ENCODE peak calls at places on chromosomes 11 and 22, in seven cellular contexts. L is brain microvascular endothelial cell, B is OCI-LY7, A is fibroblast of lung, U is H9, C is transverse colon, H is B cell. P is an unnamed sample.

GRCh38 chr11:58505849-58506248 is 2.1 kb downstream of the OR5B21 start:
- DNase-seq in L (no peak), B (no peak), A (no peak), U (no peak), C (no peak), H (no peak), P (no peak)

GRCh38 chr11:76782526-76783293 is 446 bp upstream of the TSKU start:
- DNase-seq in L (peak), B (peak), A (peak), U (peak), C (peak), H (no peak), P (peak)

GRCh38 chr11:102685311-102685710 is 20.3 kb downstream of the MMP27 start:
- DNase-seq in L (no peak), B (no peak), A (no peak), U (no peak), C (no peak), H (no peak), P (no peak)

GRCh38 chr11:31872074-31872440 is 60.9 kb upstream of the PAX6 start:
- DNase-seq in L (no peak), B (no peak), A (no peak), U (no peak), C (no peak), H (no peak), P (no peak)

GRCh38 chr11:80379620-80380278 is 938.9 kb upstream of the TENM4 start:
- DNase-seq in L (no peak), B (no peak), A (no peak), U (no peak), C (no peak), H (no peak), P (no peak)

GRCh38 chr11:103648670-103649400 is 387.6 kb upstream of the DDI1 start:
- DNase-seq in L (peak), B (no peak), A (no peak), U (no peak), C (no peak), H (no peak), P (no peak)

GRCh38 chr11:100561325-100561724 is 125.8 kb upstream of the ARHGAP42 start:
- DNase-seq in L (no peak), B (no peak), A (no peak), U (no peak), C (no peak), H (no peak), P (no peak)

GRCh38 chr11:93329936-93330445 is 551 bp upstream of the DEUP1 start:
- DNase-seq in L (no peak), B (no peak), A (peak), U (peak), C (no peak), H (no peak), P (no peak)

GRCh38 chr22:37126383-37126782 is 16.9 kb upstream of the TMPRSS6 start:
- DNase-seq in L (no peak), B (no peak), A (no peak), U (peak), C (no peak), H (no peak), P (peak)

GRCh38 chr22:27507935-27508504 is 293.5 kb downstream of the MN1 start:
- DNase-seq in L (no peak), B (peak), A (no peak), U (no peak), C (no peak), H (no peak), P (no peak)

GRCh38 chr11:122108192-122108799 is 7.7 kb downstream of the BLID start:
- DNase-seq in L (peak), B (peak), A (peak), U (peak), C (no peak), H (no peak), P (no peak)

GRCh38 chr11:77107950-77108349 is 5.3 kb downstream of the OMP start:
- DNase-seq in L (peak), B (no peak), A (peak), U (no peak), C (peak), H (no peak), P (no peak)

GRCh38 chr11:46272816-46273427 is 4.5 kb upstream of the CREB3L1 start:
- DNase-seq in L (no peak), B (no peak), A (peak), U (no peak), C (peak), H (no peak), P (no peak)

GRCh38 chr11:130442728-130443127 is 5.7 kb upstream of the ADAMTS15 start:
- DNase-seq in L (no peak), B (no peak), A (peak), U (no peak), C (no peak), H (no peak), P (no peak)

GRCh38 chr22:35991168-35991567 is 37.5 kb downstream of the RBFOX2 start:
- DNase-seq in L (no peak), B (no peak), A (peak), U (no peak), C (no peak), H (no peak), P (no peak)

GRCh38 chr11:59611570-59612565 is 3.7 kb downstream of the OSBP start:
- DNase-seq in L (no peak), B (no peak), A (no peak), U (no peak), C (peak), H (no peak), P (no peak)

GRCh38 chr11:2708151-2708581 is 8.4 kb upstream of the KCNQ1OT1 start:
- DNase-seq in L (no peak), B (no peak), A (no peak), U (no peak), C (no peak), H (no peak), P (no peak)

GRCh38 chr11:3181722-3182461 is 16.8 kb upstream of the OSBPL5 start:
- DNase-seq in L (no peak), B (no peak), A (no peak), U (no peak), C (no peak), H (no peak), P (no peak)

GRCh38 chr11:100691886-100692285 is 4.8 kb downstream of the ARHGAP42 start:
- DNase-seq in L (no peak), B (no peak), A (no peak), U (no peak), C (no peak), H (no peak), P (no peak)

GRCh38 chr11:74480683-74481417 is 12.7 kb downstream of the LIPT2 start:
- DNase-seq in L (no peak), B (no peak), A (no peak), U (no peak), C (no peak), H (no peak), P (no peak)

GRCh38 chr11:12629601-12630313 is 44.5 kb upstream of the TEAD1 start:
- DNase-seq in L (peak), B (no peak), A (peak), U (no peak), C (no peak), H (no peak), P (no peak)

GRCh38 chr11:44976576-44976975 is 25.9 kb upstream of the TP53I11 start:
- DNase-seq in L (no peak), B (no peak), A (no peak), U (no peak), C (peak), H (no peak), P (no peak)

GRCh38 chr11:44978961-44979331 is 28.3 kb upstream of the TP53I11 start:
- DNase-seq in L (no peak), B (no peak), A (no peak), U (no peak), C (peak), H (no peak), P (no peak)

GRCh38 chr11:44979536-44980399 is 29.1 kb upstream of the TP53I11 start:
- DNase-seq in L (no peak), B (no peak), A (no peak), U (peak), C (peak), H (no peak), P (no peak)

GRCh38 chr11:44978279-44978960 is 27.7 kb upstream of the TP53I11 start:
- DNase-seq in L (no peak), B (no peak), A (no peak), U (no peak), C (no peak), H (no peak), P (no peak)

DNA sequence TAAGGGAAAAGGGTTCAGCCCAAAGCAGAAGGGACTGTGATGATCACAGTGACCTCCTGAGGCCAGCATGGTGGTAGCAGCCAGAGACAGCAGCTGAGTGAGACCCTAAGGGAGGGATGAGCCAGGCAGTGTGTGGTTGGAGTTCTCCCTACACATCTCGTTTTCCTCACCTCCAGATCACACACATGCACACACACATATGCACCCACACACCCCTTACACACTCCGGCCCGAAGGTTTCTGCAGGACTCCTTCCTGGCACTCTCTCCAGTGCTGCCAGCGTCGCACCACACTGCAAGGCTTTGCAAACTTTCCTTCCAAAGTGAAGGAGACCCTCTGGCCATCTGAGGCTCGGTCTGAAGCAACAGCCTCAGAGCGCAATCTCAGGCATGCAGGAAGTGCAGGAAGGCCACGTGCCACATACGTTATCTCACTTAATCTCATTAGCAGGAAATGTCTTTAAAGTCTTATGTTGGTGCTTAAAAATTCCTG is 26.9 kb upstream of the TP53I11 start:
- DNase-seq in L (no peak), B (no peak), A (no peak), U (peak), C (peak), H (no peak), P (no peak)
- TF ChIP-seq CTCF in L (peak), B (peak), A (peak), U (peak), C (peak), H (no peak), P (no peak)

DNA sequence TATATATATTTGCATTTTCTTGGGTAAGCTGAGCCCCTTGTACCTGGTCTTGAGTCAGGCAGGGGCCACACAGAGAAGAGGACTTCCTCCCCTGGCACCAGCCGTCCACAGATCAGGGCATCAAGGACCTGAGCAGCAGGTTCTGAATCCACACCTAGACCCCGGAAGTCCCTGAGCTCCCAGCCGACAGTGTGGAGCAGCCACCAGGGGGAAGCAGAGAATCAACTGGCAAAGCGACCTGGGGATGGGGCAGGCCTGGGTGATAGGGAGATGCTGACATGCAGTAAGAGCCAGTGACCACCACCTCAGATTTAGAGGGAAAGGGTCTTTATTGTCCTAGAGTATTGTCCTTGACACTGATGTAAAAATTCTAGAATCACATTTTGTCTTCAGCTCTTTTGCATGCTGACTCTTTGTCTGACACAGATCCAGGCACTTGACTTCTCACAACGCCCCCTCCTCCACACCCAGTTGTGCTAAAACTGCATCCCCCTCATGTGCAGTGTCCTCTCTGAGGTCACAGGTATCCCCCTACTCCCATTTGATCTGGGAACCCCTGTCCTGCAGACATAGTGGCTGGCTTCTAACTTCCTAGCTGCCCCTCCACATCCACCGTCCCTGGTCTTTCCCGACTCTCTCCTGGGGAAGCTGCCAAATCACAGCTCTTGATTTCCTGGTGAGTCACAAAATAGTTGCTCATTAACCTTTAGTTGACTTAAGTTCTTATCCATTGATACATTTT is 109.3 kb downstream of the GGTLC2 start:
- DNase-seq in L (peak), B (peak), A (peak), U (peak), C (peak), H (peak), P (peak)
- TF ChIP-seq CTCF in L (peak), B (peak), A (peak), U (peak), C (peak), H (peak), P (peak)

GRCh38 chr11:119957951-119958350 is 180.0 kb downstream of the TRIM29 start:
- DNase-seq in L (no peak), B (no peak), A (no peak), U (no peak), C (no peak), H (no peak), P (no peak)
- TF ChIP-seq CTCF in L (no peak), B (no peak), A (no peak), U (no peak), C (no peak), H (no peak), P (no peak)

DNA sequence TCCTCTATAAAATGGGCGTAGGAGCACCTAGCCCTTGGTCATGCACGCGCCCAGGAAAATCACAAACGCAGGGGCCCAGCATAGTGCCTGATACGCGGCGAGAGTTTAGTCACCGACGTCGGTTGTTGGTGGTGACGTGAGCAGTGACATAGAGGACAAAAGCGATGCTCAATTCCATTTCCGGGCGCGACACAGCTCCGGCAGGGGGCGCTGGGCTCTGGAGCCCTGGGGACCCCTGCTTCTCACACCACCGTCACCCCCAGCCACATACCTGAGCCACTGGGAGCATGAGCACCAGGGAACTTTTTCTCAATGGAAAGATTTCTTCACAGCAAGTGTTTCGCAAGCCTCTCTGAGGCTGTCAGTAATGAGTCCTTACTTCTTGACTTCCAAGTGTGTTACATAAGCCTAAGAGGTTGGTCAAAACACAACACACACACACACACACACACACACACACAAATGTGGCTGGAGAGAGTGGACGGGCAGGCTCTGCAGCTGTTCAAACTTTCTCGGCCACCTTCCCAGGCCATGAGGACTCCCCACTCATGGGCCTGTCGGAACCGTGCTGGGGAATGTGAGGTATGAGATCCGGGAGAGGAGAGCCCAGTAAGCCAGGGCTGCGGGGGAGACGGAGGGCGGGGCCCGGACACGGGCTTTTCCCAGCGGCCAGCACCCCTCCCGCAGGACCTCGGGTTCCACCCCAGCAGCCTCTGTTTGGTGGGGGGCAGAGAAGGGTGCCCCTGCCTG is 36.9 kb upstream of the LINC01488 start:
- DNase-seq in L (peak), B (no peak), A (peak), U (peak), C (peak), H (no peak), P (no peak)
- TF ChIP-seq CTCF in L (peak), B (no peak), A (peak), U (peak), C (no peak), H (no peak), P (no peak)

DNA sequence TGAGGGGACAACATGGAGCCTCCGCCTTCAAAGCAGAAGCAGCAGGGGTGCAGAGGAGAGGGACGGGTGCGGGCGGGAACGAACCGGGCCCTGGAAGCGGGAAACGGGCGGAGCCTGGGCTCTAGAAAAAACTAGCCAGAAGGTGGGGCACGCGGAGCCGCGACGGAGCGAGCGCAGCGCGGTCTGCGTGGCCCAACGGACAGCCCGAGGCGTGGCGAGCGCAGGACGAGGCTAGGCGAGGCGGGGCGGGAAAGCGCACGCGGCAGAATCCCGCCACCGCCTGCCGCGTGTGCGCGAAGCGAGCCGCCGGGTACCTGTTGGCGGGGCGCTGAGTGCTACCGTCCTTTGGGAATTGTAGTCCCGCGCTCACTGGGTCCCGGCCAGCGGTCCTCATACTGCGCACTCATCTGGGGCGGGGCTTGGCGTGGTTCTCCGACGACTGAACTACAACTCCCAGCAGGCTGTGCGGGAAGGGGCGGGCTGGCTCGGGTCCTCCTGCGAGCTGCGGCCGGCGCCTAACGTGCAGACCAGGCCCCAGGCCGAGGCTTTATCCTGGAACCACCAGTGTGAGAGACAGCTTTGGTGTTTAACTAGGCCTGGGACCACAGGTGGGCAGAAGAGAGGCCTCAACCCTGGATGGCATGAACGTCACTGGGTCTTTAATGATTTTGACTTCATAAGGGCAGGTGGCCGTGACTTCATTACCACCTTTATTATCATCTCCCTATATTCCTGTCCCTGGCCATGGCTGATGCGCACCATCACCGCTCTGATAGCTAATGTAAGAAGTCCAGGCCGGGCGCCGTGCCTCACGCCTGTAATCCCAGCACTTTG is at the start of gene ATL3:
- DNase-seq in L (peak), B (peak), A (peak), U (peak), C (peak), H (peak), P (peak)
- TF ChIP-seq CTCF in L (peak), B (no peak), A (no peak), U (no peak), C (no peak), H (no peak), P (peak)

DNA sequence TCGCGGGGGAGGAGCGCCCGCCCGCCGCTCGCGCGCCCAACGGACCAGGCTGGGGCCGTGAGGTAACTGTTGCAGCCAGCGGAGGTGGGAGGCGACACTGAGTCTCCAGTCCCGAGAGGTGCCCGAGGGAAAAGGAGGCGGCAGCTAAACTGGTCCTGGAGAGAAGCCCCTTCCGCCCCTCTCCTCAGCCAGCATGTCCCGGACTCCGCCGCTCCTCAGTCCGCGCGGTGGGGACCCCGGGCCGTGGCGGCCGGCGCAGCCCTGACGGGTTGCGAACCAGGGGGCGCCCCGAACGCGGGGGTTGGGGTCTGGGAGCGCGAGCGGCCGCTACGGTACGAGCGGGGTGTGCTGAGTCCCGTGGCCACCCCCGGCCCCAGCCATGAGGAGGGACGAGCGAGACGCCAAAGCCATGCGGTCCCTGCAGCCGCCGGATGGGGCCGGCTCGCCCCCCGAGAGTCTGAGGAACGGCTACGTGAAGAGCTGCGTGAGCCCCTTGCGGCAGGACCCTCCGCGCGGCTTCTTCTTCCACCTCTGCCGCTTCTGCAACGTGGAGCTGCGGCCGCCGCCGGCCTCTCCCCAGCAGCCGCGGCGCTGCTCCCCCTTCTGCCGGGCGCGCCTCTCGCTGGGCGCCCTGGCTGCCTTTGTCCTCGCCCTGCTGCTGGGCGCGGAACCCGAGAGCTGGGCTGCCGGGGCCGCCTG is at the start of gene PDE3B:
- DNase-seq in L (peak), B (peak), A (peak), U (peak), C (peak), H (peak), P (peak)
- TF ChIP-seq CTCF in L (no peak), B (no peak), A (no peak), U (peak), C (no peak), H (peak), P (peak)

DNA sequence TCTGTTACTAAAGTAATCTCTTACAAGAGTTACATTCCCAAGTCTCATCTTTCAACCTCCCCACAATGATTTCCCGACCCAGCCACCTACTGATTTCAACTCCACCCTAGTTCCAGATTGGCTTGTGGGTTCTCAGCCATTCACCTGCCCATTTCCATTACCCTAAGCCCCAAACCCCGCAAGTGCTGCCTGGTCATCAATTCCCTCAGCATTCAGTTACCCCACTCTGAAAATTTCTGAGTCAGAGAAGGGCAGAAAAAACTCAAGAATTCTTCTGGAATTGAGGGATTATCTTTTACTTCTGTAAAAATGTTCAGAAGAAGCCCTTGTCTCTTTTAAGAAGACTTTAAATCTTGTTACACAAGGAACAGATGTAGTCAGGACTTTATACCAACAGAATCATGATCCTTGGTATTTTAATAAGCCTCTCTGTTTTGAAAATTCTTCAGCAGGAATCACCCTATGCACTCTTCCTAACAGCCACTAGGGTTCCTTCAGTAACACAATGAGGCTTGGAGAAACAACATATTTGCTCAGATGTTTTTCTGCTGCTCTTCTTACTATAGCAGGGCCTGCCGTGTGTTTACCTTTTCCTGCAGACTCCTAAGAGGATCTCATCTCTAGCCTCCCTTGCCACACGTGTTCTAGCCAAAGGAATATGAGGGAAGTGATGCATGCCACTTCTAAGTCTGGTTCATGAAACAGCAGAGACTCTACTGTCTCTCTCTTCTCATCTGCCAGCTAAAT is 29.2 kb upstream of the PAMR1 start:
- DNase-seq in L (peak), B (no peak), A (no peak), U (no peak), C (no peak), H (no peak), P (no peak)
- TF ChIP-seq CTCF in L (peak), B (peak), A (peak), U (peak), C (no peak), H (no peak), P (no peak)

GRCh38 chr22:30426395-30427353 is 1.1 kb downstream of the MTFP1 start:
- DNase-seq in L (peak), B (peak), A (peak), U (peak), C (peak), H (peak), P (peak)
- TF ChIP-seq CTCF in L (peak), B (peak), A (peak), U (peak), C (peak), H (peak), P (peak)